ENCODE peak calls at places on chromosome 7, in five cellular contexts. V, H, Z, P and A are unnamed samples.

GRCh38 chr7:75989726-75990388 is 4.5 kb downstream of the TMEM120A start:
- DNase-seq in H (no peak), Z (no peak), V (no peak), P (no peak), A (no peak)

GRCh38 chr7:99733003-99733402 is 2.0 kb downstream of the CYP3A7 start:
- DNase-seq in H (no peak), V (no peak), P (no peak), Z (no peak), A (no peak)

GRCh38 chr7:27423821-27424220 is 181.2 kb downstream of the EVX1 start:
- DNase-seq in Z (no peak), P (no peak), H (no peak), V (no peak), A (no peak)

GRCh38 chr7:78702770-78703169 is 750.7 kb downstream of the MAGI2 start:
- DNase-seq in Z (no peak), P (no peak), H (no peak), V (peak; percentile 96), A (no peak)

GRCh38 chr7:100016209-100016901 is 959 bp downstream of the ZKSCAN1 start:
- DNase-seq in H (no peak), V (peak; percentile 27), P (no peak), Z (no peak), A (no peak)

GRCh38 chr7:50531401-50531906 is 33.8 kb downstream of the DDC start:
- DNase-seq in Z (no peak), V (peak; percentile 58), H (no peak), P (no peak), A (no peak)

GRCh38 chr7:36313607-36314006 is 76.1 kb upstream of the ANLN start:
- DNase-seq in Z (no peak), V (no peak), P (no peak), H (no peak), A (no peak)

GRCh38 chr7:36148422-36149065 is 4.5 kb upstream of the EEPD1 start:
- DNase-seq in P (no peak), H (no peak), Z (no peak), V (no peak), A (no peak)

GRCh38 chr7:47638679-47639306 is 56.9 kb upstream of the TNS3 start:
- DNase-seq in V (no peak), Z (no peak), P (no peak), H (no peak), A (no peak)

GRCh38 chr7:82442492-82443043 is 1.0 kb downstream of the CACNA2D1 start:
- DNase-seq in Z (peak; percentile 67), H (no peak), P (no peak), V (peak; percentile 19), A (no peak)

GRCh38 chr7:96332325-96332724 is 10.4 kb upstream of the SLC25A13 start:
- DNase-seq in H (no peak), P (no peak), V (no peak), Z (no peak), A (no peak)

GRCh38 chr7:17558135-17558534 is 259.7 kb downstream of the AHR start:
- DNase-seq in P (no peak), V (no peak), H (no peak), Z (no peak), A (no peak)

GRCh38 chr7:25851332-25852248 is 300.4 kb upstream of the NFE2L3 start:
- DNase-seq in V (peak; percentile 88), H (no peak), Z (peak; percentile 89), P (peak; percentile 70), A (peak; percentile 92)